ENCODE peak calls at places on chromosomes 7 and 10, in ten cellular contexts. K is prostate gland; B is AG04450; R is transverse colon; S is aorta; O is kidney; X is A549; N is CD8-positive, alpha-beta T cell; Y is CD4-positive, CD25-positive, alpha-beta regulatory T cell; P is adrenal gland. M is an unnamed sample.

GRCh38 chr10:97812696-97813095 is 36.9 kb upstream of the GOLGA7B start:
- DNase-seq in K (no peak), B (no peak), R (no peak), S (no peak), O (no peak), X (peak; percentile 35), N (no peak), Y (no peak), P (no peak), M (peak; percentile 35)

GRCh38 chr10:8137726-8138125 is 83.2 kb downstream of the GATA3 start:
- DNase-seq in K (peak; percentile 48), B (no peak), R (no peak), S (no peak), O (no peak), X (no peak), N (peak; percentile 20), Y (peak; percentile 21), P (no peak), M (no peak)

GRCh38 chr7:130365511-130366441 is 14.5 kb upstream of the CPA1 start:
- DNase-seq in K (no peak), B (peak; percentile 86), R (peak; percentile 26), S (no peak), O (no peak), X (no peak), N (no peak), Y (peak; percentile 21), P (peak; percentile 95), M (peak; percentile 97)

GRCh38 chr7:37311282-37311868 is 137.3 kb downstream of the ELMO1 start:
- DNase-seq in K (no peak), B (no peak), R (no peak), S (no peak), O (no peak), X (peak; percentile 18), N (no peak), Y (peak; percentile 45), P (peak; percentile 13), M (peak; percentile 52)

GRCh38 chr7:94492601-94493000 is 17.0 kb upstream of the CASD1 start:
- DNase-seq in K (no peak), B (no peak), R (no peak), S (no peak), O (no peak), X (no peak), N (no peak), Y (no peak), P (no peak), M (no peak)

GRCh38 chr7:27400168-27400567 is 157.6 kb downstream of the EVX1 start:
- DNase-seq in K (no peak), B (no peak), R (no peak), S (no peak), O (no peak), X (no peak), N (no peak), Y (no peak), P (no peak), M (no peak)

GRCh38 chr10:120406380-120406779 is 50.6 kb upstream of the PLPP4 start:
- DNase-seq in K (no peak), B (no peak), R (peak; percentile 64), S (no peak), O (no peak), X (no peak), N (no peak), Y (no peak), P (no peak), M (no peak)

GRCh38 chr7:22865607-22865970 is 42.9 kb upstream of the TOMM7 start:
- DNase-seq in K (no peak), B (no peak), R (no peak), S (no peak), O (no peak), X (no peak), N (no peak), Y (no peak), P (no peak), M (no peak)

GRCh38 chr10:28790146-28790545 is 112.8 kb downstream of the BAMBI start:
- DNase-seq in K (no peak), B (no peak), R (no peak), S (no peak), O (no peak), X (no peak), N (no peak), Y (no peak), P (peak; percentile 26), M (no peak)

GRCh38 chr10:71729023-71729649 is 9.6 kb upstream of the C10orf105 start:
- DNase-seq in K (peak; percentile 53), B (no peak), R (peak; percentile 86), S (no peak), O (peak; percentile 94), X (peak; percentile 67), N (no peak), Y (no peak), P (peak; percentile 38), M (no peak)

GRCh38 chr7:158976468-158976848 is 120.1 kb downstream of the DYNC2I1 start:
- DNase-seq in K (no peak), B (no peak), R (no peak), S (no peak), O (peak; percentile 70), X (no peak), N (no peak), Y (no peak), P (no peak), M (no peak)

GRCh38 chr7:77862691-77863090 is 64.1 kb downstream of the PHTF2 start:
- DNase-seq in K (no peak), B (no peak), R (no peak), S (no peak), O (no peak), X (no peak), N (no peak), Y (no peak), P (no peak), M (no peak)

GRCh38 chr10:42972946-42973345 is 103.9 kb upstream of the RET start:
- DNase-seq in K (no peak), B (no peak), R (no peak), S (no peak), O (no peak), X (no peak), N (no peak), Y (no peak), P (no peak), M (no peak)

GRCh38 chr10:93701903-93702277 is 502 bp downstream of the FRA10AC1 start:
- DNase-seq in K (peak; percentile 8), B (no peak), R (no peak), S (no peak), O (no peak), X (peak; percentile 12), N (peak; percentile 13), Y (no peak), P (peak; percentile 13), M (no peak)

GRCh38 chr7:5629941-5630340 is 151.5 kb downstream of the RNF216 start:
- DNase-seq in K (no peak), B (no peak), R (no peak), S (no peak), O (no peak), X (no peak), N (peak; percentile 57), Y (no peak), P (peak; percentile 26), M (peak; percentile 41)

DNA sequence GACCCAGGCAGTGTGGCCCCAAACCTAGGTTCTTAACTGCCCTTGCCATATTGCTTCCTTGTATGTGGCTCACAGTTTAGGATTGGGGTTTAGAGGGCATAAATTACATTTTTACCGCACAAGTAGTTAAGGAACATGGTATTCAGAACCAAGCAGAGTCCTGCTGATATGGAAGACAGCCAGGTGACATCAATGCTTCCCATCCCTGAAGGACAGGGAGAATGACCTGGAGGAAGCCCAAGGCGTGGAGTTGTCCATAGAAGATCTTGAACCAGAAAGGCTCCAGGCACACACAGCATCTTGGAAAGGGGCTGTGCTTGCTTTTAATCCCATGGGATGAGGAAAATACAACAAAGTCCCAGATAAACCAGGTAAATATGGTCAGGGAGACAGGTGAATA is 48.3 kb downstream of the ATXN7L1 start:
- DNase-seq in K (no peak), B (no peak), R (no peak), S (no peak), O (no peak), X (no peak), N (no peak), Y (no peak), P (peak; percentile 27), M (no peak)
- H3K27ac ChIP-seq in K (no peak overlapping the region), B (no peak overlapping the region), R (no peak overlapping the region), S (no peak overlapping the region), O (no peak overlapping the region), X (peak overlapping the region; percentile 1), N (no peak overlapping the region), Y (no peak overlapping the region), P (no peak overlapping the region), M (no peak overlapping the region)

DNA sequence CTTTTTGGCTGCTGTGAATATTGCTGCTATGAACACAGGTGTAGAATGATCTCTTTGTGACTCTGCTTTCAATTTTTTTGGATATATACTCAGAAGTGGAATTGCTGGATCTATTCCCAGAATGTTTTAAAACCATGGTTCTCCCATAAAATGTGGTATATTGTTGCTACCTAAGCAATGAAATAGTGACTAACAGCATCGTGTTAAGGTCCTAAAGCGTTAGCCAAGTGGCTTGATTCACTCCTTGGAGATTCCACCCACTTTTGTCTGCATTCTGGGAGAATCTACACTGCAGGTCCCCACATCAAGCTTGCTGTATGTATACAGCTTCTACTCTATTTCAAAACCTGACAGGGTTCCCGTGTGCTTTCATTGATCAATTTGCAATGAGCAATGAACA is 105.6 kb downstream of the CDK6 start:
- DNase-seq in K (no peak), B (no peak), R (no peak), S (no peak), O (no peak), X (no peak), N (no peak), Y (no peak), P (no peak), M (no peak)
- H3K27ac ChIP-seq in K (no peak overlapping the region), B (no peak overlapping the region), R (no peak overlapping the region), S (no peak overlapping the region), O (no peak overlapping the region), X (peak overlapping the region; percentile 53), N (no peak overlapping the region), Y (no peak overlapping the region), P (no peak overlapping the region), M (peak overlapping the region; percentile 58)

DNA sequence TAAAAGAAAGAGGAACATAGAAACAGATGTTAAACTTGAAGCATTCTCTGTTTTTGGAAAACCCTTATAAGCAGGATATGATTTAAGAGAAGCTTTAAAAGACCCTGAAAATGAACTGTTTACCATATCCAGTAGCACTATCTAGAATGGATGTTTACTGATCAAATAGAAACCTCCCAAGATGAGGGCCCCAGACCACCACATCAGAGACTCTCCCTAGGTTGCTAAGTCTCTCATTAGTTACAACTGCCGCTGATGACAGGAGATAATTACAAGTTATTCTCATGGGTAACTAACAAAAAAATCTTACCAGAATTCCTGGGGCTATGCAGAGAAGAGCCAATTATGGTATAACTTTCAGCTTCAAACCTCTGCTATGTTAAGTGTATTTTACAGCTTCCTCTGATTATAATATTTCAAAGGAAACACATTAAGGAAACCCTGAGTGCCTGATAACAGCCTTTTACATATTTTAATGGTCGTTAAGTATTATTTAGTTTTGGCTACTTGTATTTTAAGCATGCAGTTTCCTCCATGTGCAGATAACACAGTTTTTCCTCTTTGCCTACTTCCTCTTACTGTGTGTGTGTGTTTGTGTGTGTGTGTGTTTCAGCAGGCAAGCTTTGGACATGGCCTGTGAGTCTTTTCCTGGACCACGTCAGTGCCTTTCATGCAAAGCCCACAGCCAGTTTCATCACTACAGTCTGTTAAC is 17.8 kb downstream of the JCAD start:
- DNase-seq in K (no peak), B (no peak), R (no peak), S (no peak), O (no peak), X (no peak), N (no peak), Y (no peak), P (peak; percentile 11), M (no peak)
- H3K27ac ChIP-seq in K (no peak overlapping the region), B (no peak overlapping the region), R (no peak overlapping the region), S (no peak overlapping the region), O (peak overlapping the region; percentile 56), X (no peak overlapping the region), N (no peak overlapping the region), Y (no peak overlapping the region), P (no peak overlapping the region), M (no peak overlapping the region)

GRCh38 chr10:6201511-6201975 is 1.2 kb upstream of the PFKFB3 start:
- DNase-seq in K (peak; percentile 65), B (no peak), R (peak; percentile 80), S (peak; percentile 91), O (peak; percentile 88), X (peak; percentile 73), N (peak; percentile 80), Y (peak; percentile 82), P (peak; percentile 81), M (peak; percentile 13)
- H3K27ac ChIP-seq in K (peak overlapping the region; percentile 30), B (no peak overlapping the region), R (peak overlapping the region; percentile 91), S (peak overlapping the region; percentile 1), O (no peak overlapping the region), X (peak overlapping the region; percentile 97), N (peak overlapping the region; percentile 29), Y (peak overlapping the region; percentile 41), P (peak overlapping the region; percentile 73), M (no peak overlapping the region)

M was measured in SJSA1.